ENCODE peak calls at places on chromosomes 2 and 18, in five cellular contexts. One of them, this sample, is unnamed.

GRCh38 chr2:53475766-53476165 is 291.8 kb upstream of the CHAC2 start:
- DNase-seq in PC-9: no peak
- DNase-seq in left lung: no peak
- DNase-seq in prostate gland: no peak
- DNase-seq in mammary epithelial cell: no peak
- DNase-seq in this sample: no peak

GRCh38 chr2:165402142-165402541 is 67.4 kb upstream of the CSRNP3 start:
- DNase-seq in PC-9: no peak
- DNase-seq in prostate gland: no peak
- DNase-seq in left lung: no peak
- DNase-seq in mammary epithelial cell: no peak
- DNase-seq in this sample: no peak

GRCh38 chr18:25298853-25299274 is 53.1 kb downstream of the ZNF521 start:
- DNase-seq in mammary epithelial cell: peak
- DNase-seq in prostate gland: no peak
- DNase-seq in PC-9: peak
- DNase-seq in left lung: no peak
- DNase-seq in this sample: no peak

GRCh38 chr2:96072746-96073145 is 38.0 kb upstream of the GPAT2 start:
- DNase-seq in left lung: no peak
- DNase-seq in prostate gland: no peak
- DNase-seq in mammary epithelial cell: no peak
- DNase-seq in PC-9: peak
- DNase-seq in this sample: no peak

GRCh38 chr2:161139098-161139987 is 20.9 kb upstream of the TANK start:
- DNase-seq in mammary epithelial cell: peak
- DNase-seq in prostate gland: no peak
- DNase-seq in PC-9: no peak
- DNase-seq in left lung: no peak
- DNase-seq in this sample: no peak

GRCh38 chr2:160463245-160463644 is 30.4 kb downstream of the RBMS1 start:
- DNase-seq in mammary epithelial cell: no peak
- DNase-seq in left lung: no peak
- DNase-seq in PC-9: no peak
- DNase-seq in prostate gland: no peak
- DNase-seq in this sample: no peak

GRCh38 chr2:46147626-46148368 is 149.4 kb upstream of the EPAS1 start:
- DNase-seq in prostate gland: no peak
- DNase-seq in PC-9: no peak
- DNase-seq in mammary epithelial cell: no peak
- DNase-seq in left lung: no peak
- DNase-seq in this sample: no peak

GRCh38 chr2:134668821-134669220 is 50.0 kb downstream of the TMEM163 start:
- DNase-seq in PC-9: no peak
- DNase-seq in mammary epithelial cell: no peak
- DNase-seq in left lung: peak
- DNase-seq in prostate gland: no peak
- DNase-seq in this sample: no peak

GRCh38 chr2:134203175-134203574 is 50.7 kb upstream of the MGAT5 start:
- DNase-seq in PC-9: no peak
- DNase-seq in prostate gland: no peak
- DNase-seq in left lung: no peak
- DNase-seq in mammary epithelial cell: no peak
- DNase-seq in this sample: no peak

GRCh38 chr2:12493031-12493513 is 223.7 kb upstream of the TRIB2 start:
- DNase-seq in mammary epithelial cell: peak
- DNase-seq in prostate gland: no peak
- DNase-seq in left lung: peak
- DNase-seq in PC-9: peak
- DNase-seq in this sample: no peak

GRCh38 chr2:7726989-7727388 is 809.8 kb downstream of the RNF144A start:
- DNase-seq in mammary epithelial cell: no peak
- DNase-seq in left lung: no peak
- DNase-seq in prostate gland: no peak
- DNase-seq in PC-9: no peak
- DNase-seq in this sample: no peak

GRCh38 chr2:25165992-25166618 is 2.3 kb downstream of the POMC start:
- DNase-seq in prostate gland: no peak
- DNase-seq in left lung: no peak
- DNase-seq in PC-9: peak
- DNase-seq in mammary epithelial cell: no peak
- DNase-seq in this sample: no peak

GRCh38 chr2:10911291-10912075 is at the start of gene KCNF1:
- DNase-seq in left lung: no peak
- DNase-seq in PC-9: peak
- DNase-seq in mammary epithelial cell: peak
- DNase-seq in prostate gland: no peak
- DNase-seq in this sample: no peak
- TF ChIP-seq CTCF in left lung: no peak
- TF ChIP-seq CTCF in PC-9: peak
- TF ChIP-seq CTCF in mammary epithelial cell: peak
- TF ChIP-seq CTCF in prostate gland: peak
- TF ChIP-seq CTCF in this sample: peak

GRCh38 chr18:50569930-50570329 is 10.0 kb downstream of the MAPK4 start:
- DNase-seq in prostate gland: no peak
- DNase-seq in left lung: no peak
- DNase-seq in PC-9: no peak
- DNase-seq in mammary epithelial cell: no peak
- DNase-seq in this sample: no peak

GRCh38 chr18:50578030-50578429 is 18.1 kb downstream of the MAPK4 start:
- DNase-seq in left lung: no peak
- DNase-seq in prostate gland: no peak
- DNase-seq in mammary epithelial cell: no peak
- DNase-seq in PC-9: no peak
- DNase-seq in this sample: no peak

GRCh38 chr18:50578651-50579050 is 18.8 kb downstream of the MAPK4 start:
- DNase-seq in left lung: no peak
- DNase-seq in mammary epithelial cell: peak
- DNase-seq in PC-9: no peak
- DNase-seq in prostate gland: no peak
- DNase-seq in this sample: no peak

GRCh38 chr18:50571606-50572005 is 11.7 kb downstream of the MAPK4 start:
- DNase-seq in mammary epithelial cell: no peak
- DNase-seq in prostate gland: no peak
- DNase-seq in PC-9: no peak
- DNase-seq in left lung: no peak
- DNase-seq in this sample: no peak

GRCh38 chr18:50573679-50574078 is 13.8 kb downstream of the MAPK4 start:
- DNase-seq in prostate gland: no peak
- DNase-seq in mammary epithelial cell: no peak
- DNase-seq in left lung: no peak
- DNase-seq in PC-9: no peak
- DNase-seq in this sample: no peak
- TF ChIP-seq CTCF in prostate gland: no peak
- TF ChIP-seq CTCF in mammary epithelial cell: peak
- TF ChIP-seq CTCF in left lung: no peak
- TF ChIP-seq CTCF in PC-9: peak
- TF ChIP-seq CTCF in this sample: peak

DNA sequence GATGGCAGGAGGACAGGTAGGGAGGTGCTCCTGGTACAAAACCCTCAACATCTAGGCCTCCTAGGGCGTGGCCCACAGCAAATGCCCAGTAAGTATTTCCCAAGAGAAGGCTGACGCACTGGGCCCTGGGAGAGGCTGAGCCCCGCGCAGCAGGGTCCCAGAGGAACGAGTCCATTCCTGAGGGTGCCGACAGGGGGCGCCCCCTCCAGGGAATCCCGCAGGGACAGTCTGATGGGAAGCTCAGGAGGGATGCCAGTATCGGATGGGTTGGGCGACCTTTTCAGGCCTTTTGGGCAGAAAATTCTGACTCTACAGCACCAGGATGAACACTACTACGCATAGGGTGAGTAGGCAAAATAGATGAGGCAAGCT is 8.8 kb downstream of the BOLA3 start:
- DNase-seq in mammary epithelial cell: no peak
- DNase-seq in PC-9: no peak
- DNase-seq in prostate gland: no peak
- DNase-seq in left lung: no peak
- DNase-seq in this sample: no peak
- TF ChIP-seq CTCF in mammary epithelial cell: peak
- TF ChIP-seq CTCF in PC-9: no peak
- TF ChIP-seq CTCF in prostate gland: no peak
- TF ChIP-seq CTCF in left lung: no peak
- TF ChIP-seq CTCF in this sample: peak

GRCh38 chr18:76099931-76100457 is 395.0 kb downstream of the ZNF516 start:
- DNase-seq in mammary epithelial cell: no peak
- DNase-seq in PC-9: no peak
- DNase-seq in left lung: no peak
- DNase-seq in prostate gland: no peak
- DNase-seq in this sample: no peak

DNA sequence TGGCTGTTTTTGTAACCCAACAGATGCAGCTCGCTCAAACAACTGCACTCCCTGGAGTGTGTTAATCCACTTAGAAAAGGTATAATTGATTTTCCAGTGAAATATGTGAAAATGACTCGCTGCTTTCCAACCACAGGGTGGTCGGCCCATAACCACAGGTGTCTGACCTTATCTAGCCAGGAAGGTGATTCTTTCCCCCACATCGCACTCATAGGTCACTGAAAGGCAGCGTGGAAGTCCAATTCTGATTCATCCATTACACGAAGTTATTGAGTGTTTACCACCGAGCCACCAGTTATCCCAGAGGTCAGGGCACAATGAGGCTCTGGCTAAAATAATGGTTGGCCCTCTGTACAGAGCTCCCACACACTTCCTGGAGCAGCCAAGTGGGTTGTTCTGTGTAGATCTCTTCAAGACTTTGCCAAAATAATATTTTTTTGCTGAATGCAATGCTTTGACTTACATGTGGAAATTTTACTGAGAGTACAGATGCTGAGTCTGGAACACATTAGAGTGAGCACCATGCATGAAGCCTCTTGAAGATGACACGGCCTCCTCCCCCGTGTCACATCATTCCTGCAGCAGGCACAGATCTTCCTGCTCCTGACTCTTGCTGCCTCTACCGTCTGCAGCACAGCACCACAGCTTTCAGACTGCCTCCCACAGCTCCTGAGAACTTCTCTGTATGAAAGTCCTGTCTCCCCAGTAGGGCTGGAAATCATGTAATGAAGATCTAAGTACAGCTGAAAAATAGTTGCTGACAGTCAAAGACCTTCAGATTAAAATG is 396.1 kb downstream of the ZNF516 start:
- DNase-seq in mammary epithelial cell: no peak
- DNase-seq in left lung: no peak
- DNase-seq in PC-9: no peak
- DNase-seq in prostate gland: no peak
- DNase-seq in this sample: no peak
- TF ChIP-seq CTCF in mammary epithelial cell: no peak
- TF ChIP-seq CTCF in left lung: no peak
- TF ChIP-seq CTCF in PC-9: no peak
- TF ChIP-seq CTCF in prostate gland: no peak
- TF ChIP-seq CTCF in this sample: no peak

DNA sequence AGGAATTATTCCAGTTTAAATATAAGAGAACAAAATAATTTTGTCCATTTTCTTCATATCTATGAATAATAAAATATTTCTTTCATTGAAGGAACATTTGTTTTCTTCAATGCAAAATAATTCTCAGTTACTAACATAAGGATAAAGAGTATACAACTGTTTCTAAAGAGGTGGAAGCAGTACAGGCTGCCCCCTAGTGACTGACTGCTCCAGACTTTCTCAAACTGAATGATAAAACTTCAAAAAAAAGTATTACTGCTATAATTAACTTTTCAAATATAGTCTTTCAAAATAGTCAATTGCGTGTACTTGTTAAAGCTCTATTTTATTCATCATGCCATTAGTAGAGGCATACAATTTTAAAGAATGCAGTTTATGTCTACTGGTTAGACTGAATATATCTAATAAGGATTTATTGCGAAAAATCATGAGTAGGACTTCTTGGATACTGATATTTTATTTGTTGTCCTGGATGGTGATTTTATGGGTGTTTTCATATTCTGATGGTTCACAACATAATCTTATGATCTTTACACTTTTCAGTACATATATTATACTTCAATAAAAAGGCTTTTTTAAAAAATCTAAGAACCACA is 100.1 kb downstream of the WDPCP start:
- DNase-seq in left lung: no peak
- DNase-seq in PC-9: peak
- DNase-seq in prostate gland: no peak
- DNase-seq in mammary epithelial cell: peak
- DNase-seq in this sample: no peak
- TF ChIP-seq CTCF in left lung: peak
- TF ChIP-seq CTCF in PC-9: peak
- TF ChIP-seq CTCF in prostate gland: peak
- TF ChIP-seq CTCF in mammary epithelial cell: peak
- TF ChIP-seq CTCF in this sample: peak